ENCODE peak calls at places on chromosome 11, in five cellular contexts. One of them, this sample, is unnamed.

GRCh38 chr11:2690596-2691354 is 9.0 kb downstream of the KCNQ1OT1 start:
- DNase-seq in Panc1: no peak
- DNase-seq in GM12878: no peak
- DNase-seq in SK-N-SH: no peak
- DNase-seq in K562: no peak
- DNase-seq in this sample: no peak

GRCh38 chr11:73496134-73496533 is 101.8 kb downstream of the FAM168A start:
- DNase-seq in Panc1: no peak
- DNase-seq in GM12878: no peak
- DNase-seq in SK-N-SH: no peak
- DNase-seq in K562: no peak
- DNase-seq in this sample: no peak

GRCh38 chr11:12674936-12675696 is 895 bp downstream of the TEAD1 start:
- DNase-seq in Panc1: no peak
- DNase-seq in GM12878: no peak
- DNase-seq in SK-N-SH: peak
- DNase-seq in K562: peak
- DNase-seq in this sample: no peak

GRCh38 chr11:111429066-111429506 is 50.0 kb upstream of the POU2AF1 start:
- DNase-seq in Panc1: no peak
- DNase-seq in GM12878: no peak
- DNase-seq in SK-N-SH: peak
- DNase-seq in K562: peak
- DNase-seq in this sample: peak

GRCh38 chr11:73151371-73151870 is 9.3 kb upstream of the FCHSD2 start:
- DNase-seq in Panc1: no peak
- DNase-seq in GM12878: no peak
- DNase-seq in SK-N-SH: no peak
- DNase-seq in K562: no peak
- DNase-seq in this sample: no peak

GRCh38 chr11:93143186-93143585 is 54.6 kb downstream of the SLC36A4 start:
- DNase-seq in Panc1: no peak
- DNase-seq in GM12878: no peak
- DNase-seq in SK-N-SH: no peak
- DNase-seq in K562: no peak
- DNase-seq in this sample: no peak

GRCh38 chr11:134370526-134371435 is 39.0 kb downstream of the GLB1L2 start:
- DNase-seq in Panc1: no peak
- DNase-seq in GM12878: no peak
- DNase-seq in SK-N-SH: no peak
- DNase-seq in K562: no peak
- DNase-seq in this sample: no peak

GRCh38 chr11:118921929-118922744 is 3.6 kb downstream of the BCL9L start:
- DNase-seq in Panc1: no peak
- DNase-seq in GM12878: no peak
- DNase-seq in SK-N-SH: peak
- DNase-seq in K562: no peak
- DNase-seq in this sample: no peak

GRCh38 chr11:128501576-128502549 is 85.5 kb downstream of the ETS1 start:
- DNase-seq in Panc1: no peak
- DNase-seq in GM12878: no peak
- DNase-seq in SK-N-SH: no peak
- DNase-seq in K562: no peak
- DNase-seq in this sample: no peak

GRCh38 chr11:3639841-3640240 is 2.0 kb downstream of the ART5 start:
- DNase-seq in Panc1: no peak
- DNase-seq in GM12878: no peak
- DNase-seq in SK-N-SH: no peak
- DNase-seq in K562: no peak
- DNase-seq in this sample: no peak

GRCh38 chr11:70711095-70711910 is 313.0 kb downstream of the CTTN start:
- DNase-seq in Panc1: no peak
- DNase-seq in GM12878: no peak
- DNase-seq in SK-N-SH: no peak
- DNase-seq in K562: no peak
- DNase-seq in this sample: no peak

GRCh38 chr11:94845622-94846021 is 77.5 kb downstream of the AMOTL1 start:
- DNase-seq in Panc1: no peak
- DNase-seq in GM12878: no peak
- DNase-seq in SK-N-SH: no peak
- DNase-seq in K562: no peak
- DNase-seq in this sample: no peak

GRCh38 chr11:2528301-2529050 is 83.7 kb downstream of the KCNQ1 start:
- DNase-seq in Panc1: no peak
- DNase-seq in GM12878: no peak
- DNase-seq in SK-N-SH: no peak
- DNase-seq in K562: no peak
- DNase-seq in this sample: no peak

GRCh38 chr11:26741036-26741435 is 19.2 kb upstream of the SLC5A12 start:
- DNase-seq in Panc1: no peak
- DNase-seq in GM12878: no peak
- DNase-seq in SK-N-SH: no peak
- DNase-seq in K562: no peak
- DNase-seq in this sample: no peak

GRCh38 chr11:24163146-24163545 is 333.7 kb upstream of the LUZP2 start:
- DNase-seq in Panc1: no peak
- DNase-seq in GM12878: no peak
- DNase-seq in SK-N-SH: no peak
- DNase-seq in K562: no peak
- DNase-seq in this sample: no peak

GRCh38 chr11:88345408-88345807 is 7.9 kb upstream of the CTSC start:
- DNase-seq in Panc1: no peak
- DNase-seq in GM12878: no peak
- DNase-seq in SK-N-SH: no peak
- DNase-seq in K562: no peak
- DNase-seq in this sample: no peak

GRCh38 chr11:75103380-75104026 is 6.8 kb upstream of the OR2AT4 start:
- DNase-seq in Panc1: no peak
- DNase-seq in GM12878: peak
- DNase-seq in SK-N-SH: no peak
- DNase-seq in K562: peak
- DNase-seq in this sample: no peak

GRCh38 chr11:2531277-2531986 is 86.6 kb downstream of the KCNQ1 start:
- DNase-seq in Panc1: peak
- DNase-seq in GM12878: no peak
- DNase-seq in SK-N-SH: peak
- DNase-seq in K562: peak
- DNase-seq in this sample: peak

GRCh38 chr11:113992459-113993105 is 17.7 kb downstream of the HTR3A start:
- DNase-seq in Panc1: no peak
- DNase-seq in GM12878: no peak
- DNase-seq in SK-N-SH: peak
- DNase-seq in K562: no peak
- DNase-seq in this sample: no peak

GRCh38 chr11:42552786-42553185 is 759.0 kb upstream of the API5 start:
- DNase-seq in Panc1: no peak
- DNase-seq in GM12878: no peak
- DNase-seq in SK-N-SH: no peak
- DNase-seq in K562: no peak
- DNase-seq in this sample: no peak

GRCh38 chr11:44633641-44634040 is 68.2 kb downstream of the CD82 start:
- DNase-seq in Panc1: no peak
- DNase-seq in GM12878: no peak
- DNase-seq in SK-N-SH: peak
- DNase-seq in K562: no peak
- DNase-seq in this sample: no peak

GRCh38 chr11:73147771-73148681 is 5.9 kb upstream of the FCHSD2 start:
- DNase-seq in Panc1: no peak
- DNase-seq in GM12878: no peak
- DNase-seq in SK-N-SH: peak
- DNase-seq in K562: no peak
- DNase-seq in this sample: no peak

GRCh38 chr11:28924007-28924406 is 815.8 kb downstream of the METTL15 start:
- DNase-seq in Panc1: no peak
- DNase-seq in GM12878: no peak
- DNase-seq in SK-N-SH: no peak
- DNase-seq in K562: no peak
- DNase-seq in this sample: no peak

GRCh38 chr11:118882489-118882888 is 1.2 kb upstream of the CXCR5 start:
- DNase-seq in Panc1: no peak
- DNase-seq in GM12878: no peak
- DNase-seq in SK-N-SH: no peak
- DNase-seq in K562: no peak
- DNase-seq in this sample: no peak

GRCh38 chr11:61923166-61924015 is 6.0 kb upstream of the RAB3IL1 start:
- DNase-seq in Panc1: no peak
- DNase-seq in GM12878: no peak
- DNase-seq in SK-N-SH: peak
- DNase-seq in K562: peak
- DNase-seq in this sample: no peak

GRCh38 chr11:71385091-71385490 is 63.1 kb downstream of the DHCR7 start:
- DNase-seq in Panc1: no peak
- DNase-seq in GM12878: no peak
- DNase-seq in SK-N-SH: no peak
- DNase-seq in K562: no peak
- DNase-seq in this sample: no peak

GRCh38 chr11:115759622-115760527 is 255.7 kb upstream of the CADM1 start:
- DNase-seq in Panc1: no peak
- DNase-seq in GM12878: no peak
- DNase-seq in SK-N-SH: peak
- DNase-seq in K562: no peak
- DNase-seq in this sample: no peak

GRCh38 chr11:126334665-126335462 is 20.6 kb upstream of the ST3GAL4 start:
- DNase-seq in Panc1: no peak
- DNase-seq in GM12878: no peak
- DNase-seq in SK-N-SH: no peak
- DNase-seq in K562: no peak
- DNase-seq in this sample: no peak

GRCh38 chr11:7673724-7674434 is 579 bp upstream of the CYB5R2 start:
- DNase-seq in Panc1: no peak
- DNase-seq in GM12878: no peak
- DNase-seq in SK-N-SH: peak
- DNase-seq in K562: peak
- DNase-seq in this sample: peak

GRCh38 chr11:123624974-123625373 is 29.4 kb downstream of the SCN3B start:
- DNase-seq in Panc1: no peak
- DNase-seq in GM12878: no peak
- DNase-seq in SK-N-SH: no peak
- DNase-seq in K562: no peak
- DNase-seq in this sample: no peak

GRCh38 chr11:64846998-64847666 is 2.7 kb upstream of the CDC42BPG start:
- DNase-seq in Panc1: peak
- DNase-seq in GM12878: no peak
- DNase-seq in SK-N-SH: peak
- DNase-seq in K562: peak
- DNase-seq in this sample: peak

GRCh38 chr11:87574193-87574592 is 536.5 kb downstream of the TMEM135 start:
- DNase-seq in Panc1: no peak
- DNase-seq in GM12878: no peak
- DNase-seq in SK-N-SH: no peak
- DNase-seq in K562: no peak
- DNase-seq in this sample: no peak

GRCh38 chr11:104968856-104969776 is 742 bp upstream of the CASP4 start:
- DNase-seq in Panc1: peak
- DNase-seq in GM12878: no peak
- DNase-seq in SK-N-SH: no peak
- DNase-seq in K562: no peak
- DNase-seq in this sample: no peak

GRCh38 chr11:79413258-79413657 is 27.6 kb downstream of the TENM4 start:
- DNase-seq in Panc1: no peak
- DNase-seq in GM12878: no peak
- DNase-seq in SK-N-SH: peak
- DNase-seq in K562: no peak
- DNase-seq in this sample: no peak

GRCh38 chr11:55714982-55715888 is 53.2 kb downstream of the OR4C6 start:
- DNase-seq in Panc1: no peak
- DNase-seq in GM12878: no peak
- DNase-seq in SK-N-SH: peak
- DNase-seq in K562: no peak
- DNase-seq in this sample: no peak
- TF ChIP-seq SIN3A in Panc1: no peak
- TF ChIP-seq SIN3A in GM12878: no peak
- TF ChIP-seq SIN3A in SK-N-SH: no peak
- TF ChIP-seq SIN3A in K562: no peak
- TF ChIP-seq SIN3A in this sample: no peak

GRCh38 chr11:130480721-130481140 is 32.3 kb downstream of the ADAMTS15 start:
- DNase-seq in Panc1: no peak
- DNase-seq in GM12878: no peak
- DNase-seq in SK-N-SH: no peak
- DNase-seq in K562: no peak
- DNase-seq in this sample: no peak
- TF ChIP-seq SIN3A in Panc1: no peak
- TF ChIP-seq SIN3A in GM12878: no peak
- TF ChIP-seq SIN3A in SK-N-SH: no peak
- TF ChIP-seq SIN3A in K562: no peak
- TF ChIP-seq SIN3A in this sample: no peak

DNA sequence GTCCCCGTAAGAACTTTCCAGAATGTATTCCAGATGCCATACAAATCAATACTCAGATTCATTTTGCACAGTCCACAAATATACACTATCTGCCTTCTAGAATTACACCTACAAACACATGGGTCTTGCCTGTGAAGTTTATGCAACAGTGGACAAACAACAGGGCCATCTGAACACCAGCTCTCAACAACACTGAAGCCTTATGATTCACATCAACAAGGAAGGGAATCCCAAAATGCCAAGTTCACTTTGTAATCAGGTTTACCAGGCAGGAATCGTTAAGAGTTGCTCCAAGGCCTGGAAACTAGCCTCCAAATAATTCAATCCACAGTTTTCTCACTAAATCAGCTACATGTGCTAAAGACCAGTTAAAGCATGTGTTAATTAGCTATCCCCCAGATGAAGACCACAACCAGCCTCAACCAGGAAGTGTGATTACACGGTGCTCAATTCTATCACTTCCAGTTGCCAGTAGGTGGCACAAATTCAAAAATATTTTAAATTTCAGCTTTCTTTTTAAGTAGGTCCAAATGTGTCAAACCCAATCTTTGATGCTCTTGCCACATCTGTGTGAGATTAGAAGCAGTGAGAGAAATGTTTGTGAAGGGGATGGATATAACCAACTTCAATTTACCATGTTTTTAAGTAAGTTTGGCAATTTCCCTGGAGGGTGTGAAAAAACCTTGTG is 139.1 kb upstream of the BDNF start:
- DNase-seq in Panc1: no peak
- DNase-seq in GM12878: no peak
- DNase-seq in SK-N-SH: no peak
- DNase-seq in K562: no peak
- DNase-seq in this sample: no peak
- TF ChIP-seq SIN3A in Panc1: no peak
- TF ChIP-seq SIN3A in GM12878: no peak
- TF ChIP-seq SIN3A in SK-N-SH: no peak
- TF ChIP-seq SIN3A in K562: no peak
- TF ChIP-seq SIN3A in this sample: no peak

DNA sequence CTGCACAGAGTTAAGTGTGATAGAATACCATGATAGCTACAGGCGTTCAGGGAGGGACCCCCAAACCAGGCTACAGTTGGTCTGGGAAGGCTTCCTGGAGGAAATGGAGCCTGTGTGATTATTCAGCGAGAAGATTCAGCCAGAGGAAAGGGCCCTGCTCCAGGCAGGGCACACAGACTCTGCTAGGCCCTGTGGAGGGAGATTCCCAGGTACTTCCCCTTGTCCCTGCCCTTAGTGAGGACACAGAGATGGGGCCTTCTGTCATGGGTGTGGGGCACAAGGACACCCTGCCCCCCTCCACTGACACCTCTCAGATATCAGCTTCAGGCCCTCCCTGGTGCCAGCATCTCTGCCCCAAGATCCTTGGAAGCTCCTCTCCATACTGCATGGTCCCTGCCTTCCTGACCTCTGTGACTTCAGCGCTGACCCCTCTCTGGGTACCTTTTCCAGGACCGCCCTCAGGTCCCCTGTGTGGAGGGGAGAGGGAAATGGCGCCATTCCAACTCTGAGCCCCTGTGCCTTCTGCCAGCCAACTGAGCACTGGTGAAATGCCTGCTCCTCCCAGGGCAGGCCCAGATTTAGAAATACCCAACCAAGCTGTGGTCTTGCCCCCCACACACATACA is 12.6 kb upstream of the POU2F3 start:
- DNase-seq in Panc1: no peak
- DNase-seq in GM12878: no peak
- DNase-seq in SK-N-SH: no peak
- DNase-seq in K562: no peak
- DNase-seq in this sample: no peak
- TF ChIP-seq SIN3A in Panc1: no peak
- TF ChIP-seq SIN3A in GM12878: no peak
- TF ChIP-seq SIN3A in SK-N-SH: no peak
- TF ChIP-seq SIN3A in K562: no peak
- TF ChIP-seq SIN3A in this sample: no peak

This sample was measured in HCT116.